ENCODE peak calls at places on chromosomes 7 and 10, in ten cellular contexts. I is mesothelial cell of epicardium, O is BJ, K is heart right ventricle, G is HCT116, E is type B pancreatic cell, B is A549, X is dorsolateral prefrontal cortex, V is NB4, H is Peyer's patch. N is an unnamed sample.

GRCh38 chr7:148035950-148036349 is 554.6 kb upstream of the C7orf33 start:
- DNase-seq in K (no peak), E (no peak), O (no peak), I (no peak), G (no peak), B (no peak), X (no peak), V (no peak), H (no peak), N (no peak)

GRCh38 chr7:85851571-85852193 is 664.8 kb upstream of the SEMA3D start:
- DNase-seq in X (no peak), O (peak), H (no peak), E (no peak), I (no peak), B (peak), V (peak), K (no peak), G (peak), N (no peak)

GRCh38 chr7:141585592-141586510 is 34.6 kb downstream of the AGK start:
- DNase-seq in V (no peak), H (no peak), G (no peak), I (no peak), X (no peak), K (no peak), O (peak), E (no peak), B (peak), N (no peak)

GRCh38 chr7:1920266-1920681 is 250.2 kb downstream of the ELFN1 start:
- DNase-seq in G (no peak), E (no peak), B (no peak), H (peak), I (no peak), V (peak), X (peak), K (no peak), O (no peak), N (peak)

GRCh38 chr7:22485189-22485588 is 14.8 kb downstream of the STEAP1B start:
- DNase-seq in G (no peak), H (no peak), K (no peak), I (no peak), O (no peak), B (no peak), E (no peak), V (no peak), X (no peak), N (no peak)

GRCh38 chr10:49738616-49739360 is 23.3 kb downstream of the OGDHL start:
- DNase-seq in K (no peak), G (no peak), X (no peak), H (no peak), E (no peak), O (no peak), B (no peak), V (no peak), I (no peak), N (no peak)

GRCh38 chr10:72106154-72106849 is 18.0 kb upstream of the SPOCK2 start:
- DNase-seq in E (no peak), O (no peak), K (no peak), G (no peak), X (no peak), B (no peak), H (no peak), V (no peak), I (no peak), N (no peak)

GRCh38 chr10:21831986-21832735 is 171.4 kb downstream of the DNAJC1 start:
- DNase-seq in B (no peak), K (no peak), X (no peak), G (no peak), I (no peak), O (no peak), E (no peak), H (no peak), V (no peak), N (no peak)

GRCh38 chr7:119964640-119965542 is 308.1 kb upstream of the KCND2 start:
- DNase-seq in G (no peak), I (no peak), H (no peak), O (no peak), X (no peak), K (no peak), E (no peak), B (no peak), V (no peak), N (no peak)

GRCh38 chr10:131706476-131706875 is 194.3 kb upstream of the PPP2R2D start:
- DNase-seq in V (no peak), G (no peak), I (peak), K (no peak), H (no peak), E (peak), O (no peak), B (no peak), X (no peak), N (no peak)

DNA sequence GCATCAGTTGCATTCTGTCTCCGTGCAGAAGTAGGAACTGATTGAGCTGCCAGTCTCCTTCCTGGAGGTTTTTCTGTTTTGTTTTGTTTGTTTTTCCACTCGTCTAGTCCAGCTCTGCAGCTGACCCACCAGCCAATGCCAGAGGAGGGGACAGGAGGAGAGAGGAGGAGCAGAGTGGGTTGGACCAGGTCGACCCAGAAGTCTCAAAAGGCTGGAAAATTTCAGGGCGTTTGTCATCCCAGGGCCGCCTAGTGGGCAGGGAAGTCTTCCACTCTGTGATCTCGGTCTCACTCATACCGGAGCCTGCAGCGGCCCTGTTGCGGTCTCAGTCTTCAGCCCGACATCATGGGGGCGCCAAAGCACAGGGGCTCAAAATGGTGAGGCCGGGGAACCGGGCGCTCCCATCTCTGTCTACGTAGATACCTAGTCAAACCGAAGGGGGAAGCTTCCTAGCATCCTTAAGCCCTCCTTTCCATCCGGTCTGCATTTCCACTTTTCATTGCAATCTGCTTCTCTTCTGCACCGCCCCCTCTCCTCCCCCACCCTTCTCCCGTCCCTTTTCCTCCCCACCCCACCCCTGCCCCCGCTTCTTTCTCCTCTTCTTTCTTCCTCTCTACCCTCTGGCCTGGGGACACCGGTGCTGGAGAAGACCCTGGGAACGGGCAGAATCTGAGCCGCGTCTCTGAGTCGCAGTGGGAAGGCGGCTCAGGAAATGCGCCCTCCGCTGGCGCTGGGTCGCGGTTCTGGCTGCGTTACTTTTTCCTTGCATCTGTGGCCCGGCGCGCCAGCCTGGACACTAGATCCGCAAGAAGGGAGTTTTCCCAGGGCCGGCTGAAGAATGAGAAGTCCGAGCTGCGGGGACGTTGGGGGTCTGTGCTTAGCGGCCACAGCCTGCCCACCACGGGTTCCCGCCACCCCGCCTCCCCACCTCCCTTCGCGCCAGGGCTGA is 16.2 kb upstream of the PAX2 start:
- DNase-seq in I (no peak), E (no peak), G (peak), X (no peak), V (peak), K (no peak), H (no peak), O (no peak), B (peak), N (no peak)
- TF ChIP-seq CTCF in I (no peak), E (peak), G (peak), X (no peak), V (peak), K (no peak), H (no peak), O (peak), B (peak), N (no peak)

GRCh38 chr10:43691503-43691902 is 42.8 kb upstream of the ZNF32 start:
- DNase-seq in X (no peak), I (no peak), G (no peak), O (no peak), V (peak), E (no peak), B (no peak), H (no peak), K (no peak), N (no peak)
- TF ChIP-seq CTCF in X (no peak), I (no peak), G (no peak), O (peak), V (peak), E (no peak), B (no peak), H (no peak), K (no peak), N (no peak)

GRCh38 chr7:156929789-156930539 is 19.5 kb upstream of the NOM1 start:
- DNase-seq in X (no peak), B (no peak), E (no peak), K (no peak), V (no peak), O (no peak), H (no peak), I (no peak), G (no peak), N (no peak)
- TF ChIP-seq CTCF in X (no peak), B (no peak), E (no peak), K (no peak), V (no peak), O (no peak), H (no peak), I (no peak), G (no peak), N (no peak)

GRCh38 chr7:51772131-51772530 is 455.5 kb upstream of the COBL start:
- DNase-seq in V (no peak), E (no peak), G (no peak), O (no peak), B (no peak), K (no peak), I (no peak), X (no peak), H (no peak), N (no peak)

DNA sequence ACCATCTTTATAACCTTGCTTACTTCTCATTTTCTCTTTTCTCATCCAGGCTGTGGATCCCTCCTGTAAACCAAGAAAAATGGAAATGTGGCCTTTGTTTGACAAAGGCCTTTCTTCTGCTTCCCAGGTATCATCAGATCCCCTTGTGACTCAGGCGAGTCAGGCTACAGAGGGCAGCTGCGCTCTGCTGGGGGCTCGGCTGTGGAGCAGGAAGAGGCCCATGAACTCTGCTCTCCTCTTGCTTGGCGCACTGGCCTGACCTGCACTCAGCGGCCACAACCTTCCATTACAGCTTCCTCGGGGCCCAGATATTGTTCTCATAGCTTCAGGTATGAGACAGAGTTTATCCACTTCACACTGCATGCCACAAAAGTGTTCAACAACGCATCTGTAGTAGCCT is 457.6 kb upstream of the COBL start:
- DNase-seq in H (no peak), X (no peak), G (no peak), K (no peak), V (no peak), E (no peak), I (no peak), B (no peak), O (no peak), N (no peak)
- TF ChIP-seq CTCF in H (no peak), X (no peak), G (no peak), K (no peak), V (no peak), E (no peak), I (no peak), B (no peak), O (no peak), N (no peak)

GRCh38 chr7:28358423-28358868 is 53.9 kb upstream of the CREB5 start:
- DNase-seq in I (no peak), B (peak), O (peak), V (no peak), E (no peak), G (peak), K (no peak), H (no peak), X (no peak), N (no peak)

GRCh38 chr7:28362812-28363211 is 49.5 kb upstream of the CREB5 start:
- DNase-seq in G (no peak), K (no peak), X (no peak), E (no peak), O (no peak), I (no peak), B (no peak), H (no peak), V (no peak), N (no peak)

GRCh38 chr7:28369523-28369922 is 42.8 kb upstream of the CREB5 start:
- DNase-seq in V (no peak), I (no peak), E (no peak), K (no peak), H (no peak), O (no peak), X (no peak), B (no peak), G (no peak), N (no peak)

GRCh38 chr7:28360739-28361138 is 51.6 kb upstream of the CREB5 start:
- DNase-seq in K (no peak), X (no peak), V (no peak), G (no peak), I (no peak), B (no peak), O (no peak), H (no peak), E (no peak), N (no peak)

DNA sequence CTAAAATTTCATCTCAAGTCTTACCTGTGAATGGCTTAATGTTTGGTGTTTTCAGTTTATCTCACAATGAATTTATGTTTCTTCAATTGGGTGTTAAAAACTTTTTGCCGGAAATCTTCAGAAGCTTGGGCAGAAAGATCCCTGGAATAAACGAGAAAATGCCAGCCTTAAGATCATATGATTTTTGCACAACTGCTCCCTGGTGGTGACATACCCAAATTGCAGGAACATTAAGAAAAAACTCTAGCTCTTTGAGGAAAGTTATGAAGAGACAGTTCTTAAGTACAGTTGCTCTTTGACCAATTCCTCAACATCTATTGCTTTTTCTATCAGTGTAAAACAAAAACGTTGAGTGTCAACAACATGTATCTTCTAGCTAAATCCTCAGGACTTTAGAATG is 48.2 kb upstream of the CREB5 start:
- DNase-seq in E (no peak), K (no peak), X (no peak), V (peak), G (no peak), O (no peak), B (no peak), I (no peak), H (no peak), N (no peak)
- TF ChIP-seq CTCF in E (peak), K (no peak), X (no peak), V (peak), G (peak), O (peak), B (no peak), I (peak), H (no peak), N (no peak)

GRCh38 chr10:91700273-91700672 is 67.4 kb upstream of the PPP1R3C start:
- DNase-seq in I (no peak), G (no peak), H (no peak), B (no peak), V (no peak), K (no peak), E (no peak), X (no peak), O (no peak), N (no peak)

GRCh38 chr10:91705948-91706670 is 73.2 kb upstream of the PPP1R3C start:
- DNase-seq in O (no peak), X (no peak), V (no peak), K (no peak), G (no peak), E (no peak), H (no peak), B (no peak), I (no peak), N (no peak)

GRCh38 chr10:91698258-91698657 is 65.4 kb upstream of the PPP1R3C start:
- DNase-seq in I (no peak), H (no peak), B (no peak), G (no peak), K (no peak), X (no peak), O (no peak), E (no peak), V (no peak), N (no peak)

GRCh38 chr10:91702586-91703088 is 69.8 kb upstream of the PPP1R3C start:
- DNase-seq in B (no peak), V (no peak), I (no peak), H (no peak), G (no peak), O (no peak), E (no peak), X (no peak), K (no peak), N (no peak)

DNA sequence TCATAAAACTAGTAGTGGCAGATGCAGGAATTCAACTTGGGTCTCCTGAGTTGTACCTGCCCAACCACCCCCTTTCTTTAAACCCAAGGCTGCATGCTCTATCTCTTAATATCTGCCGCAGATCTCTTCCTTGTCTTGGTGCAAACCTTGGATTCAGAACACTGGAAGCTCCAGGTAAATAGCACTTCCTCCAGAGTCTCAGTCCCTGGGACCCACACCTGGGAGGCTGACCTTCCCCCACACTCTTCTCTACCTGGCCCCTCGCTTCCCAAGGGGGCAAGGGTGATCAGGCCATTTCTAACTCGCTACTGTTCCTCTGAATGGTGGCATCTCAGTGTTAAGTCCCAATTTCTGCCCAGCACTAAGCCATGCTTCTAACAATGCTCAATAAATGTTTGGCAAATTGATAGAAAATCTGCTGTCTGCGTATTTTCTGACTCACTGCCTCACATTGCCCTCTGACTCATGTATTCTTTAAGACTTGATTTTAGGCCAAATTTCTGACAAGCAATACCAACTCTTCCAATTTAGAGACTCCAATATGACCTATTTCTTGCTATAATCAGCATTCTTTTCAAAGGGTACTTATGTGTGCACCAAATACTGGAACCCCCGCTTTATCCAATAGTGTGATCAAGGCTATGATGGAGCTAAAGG is 68.0 kb upstream of the PPP1R3C start:
- DNase-seq in X (no peak), G (no peak), K (no peak), H (no peak), E (no peak), B (no peak), V (no peak), I (no peak), O (no peak), N (no peak)
- TF ChIP-seq CTCF in X (no peak), G (no peak), K (no peak), H (no peak), E (no peak), B (no peak), V (no peak), I (no peak), O (no peak), N (no peak)

GRCh38 chr7:154795014-154795413 is 207.9 kb downstream of the PAXIP1 start:
- DNase-seq in E (no peak), B (no peak), V (peak), I (no peak), G (no peak), H (no peak), K (no peak), O (no peak), X (no peak), N (no peak)
- TF ChIP-seq CTCF in E (no peak), B (no peak), V (no peak), I (no peak), G (peak), H (no peak), K (no peak), O (no peak), X (no peak), N (no peak)

DNA sequence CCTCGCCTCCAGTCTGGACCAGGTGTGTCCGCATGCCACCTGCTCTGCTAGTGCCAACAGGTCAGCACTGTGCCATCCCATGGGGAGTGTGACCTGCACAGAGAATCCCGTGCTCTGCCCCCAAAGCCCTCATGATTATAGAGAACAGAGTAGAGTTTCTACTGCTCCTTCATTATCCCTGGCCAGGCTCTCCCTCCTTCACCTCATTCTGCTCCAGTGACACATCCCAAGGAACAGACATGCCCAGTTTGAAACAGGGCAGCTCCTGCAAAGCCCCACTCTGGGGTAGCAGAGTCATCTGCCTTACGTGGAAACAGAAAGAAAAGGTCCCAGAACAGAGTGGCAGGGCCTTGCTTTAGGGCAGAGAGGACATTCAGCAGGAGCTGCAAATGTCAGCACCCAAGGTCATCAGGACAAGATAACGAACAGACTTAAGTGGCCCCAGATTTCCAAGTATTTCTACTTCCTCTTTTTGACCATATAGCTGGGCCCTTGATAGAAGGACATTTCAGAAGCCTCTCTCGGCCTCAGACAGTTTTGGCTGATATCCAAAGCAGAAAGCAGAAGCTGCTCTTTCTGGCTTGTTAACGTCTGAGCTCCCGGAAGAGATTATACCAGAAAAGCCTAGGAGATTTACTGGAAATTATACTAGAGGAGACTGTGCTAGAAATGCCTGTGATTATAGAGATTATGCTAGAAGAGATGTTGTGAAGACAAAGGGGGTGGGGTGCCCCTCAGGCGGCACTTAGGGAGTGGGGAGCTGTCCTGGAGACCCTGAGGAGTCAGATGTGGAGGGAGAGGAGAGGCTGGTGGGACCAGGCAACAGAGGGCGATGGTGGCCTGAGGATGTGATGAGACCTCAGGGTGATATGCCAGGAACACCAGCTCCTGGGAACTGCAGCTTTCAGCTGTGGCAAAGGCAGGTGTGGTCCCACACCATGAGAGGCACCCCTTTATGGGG is 12.6 kb downstream of the TMEM176B start:
- DNase-seq in K (peak), B (no peak), I (no peak), H (no peak), G (no peak), V (peak), E (no peak), O (no peak), X (no peak), N (no peak)
- TF ChIP-seq CTCF in K (no peak), B (no peak), I (no peak), H (no peak), G (no peak), V (peak), E (no peak), O (no peak), X (no peak), N (no peak)

N was measured in activated B cell treated with CpG ODN at 0.5 μM for 24 hours.